ENCODE peak calls at places on chromosomes 11 and 22, in nine cellular contexts. A is activated gamma-delta T cell treated with Interleukin-2 at 50 U/mL for 16 hours; Y is stimulated activated CD4-positive, alpha-beta T cell treated with anti-CD3 and anti-CD28 coated beads, Interleukin-12 subunit alpha, Interleukin-12 subunit beta, amount 100 ng/mL, for 48 hours; E is T-helper 9 cell; J is GM13977; D is mucosa of gallbladder; P is T-cell; L is esophagus squamous epithelium; K is NCI-H774. M is an unnamed sample.
A peak's percentile ranks its signal among the peaks of the same experiment; 100 is the strongest.

GRCh38 chr11:63929616-63930015 is 9.2 kb upstream of the NAA40 start:
- DNase-seq in E (no peak), K (no peak), D (no peak), Y (no peak), J (no peak), P (no peak), A (no peak), L (no peak), M (no peak)

GRCh38 chr11:120137187-120137610 is 714 bp downstream of the TRIM29 start:
- DNase-seq in E (no peak), L (no peak), Y (no peak), P (no peak), J (no peak), A (no peak), K (no peak), D (no peak), M (no peak)

GRCh38 chr22:27152033-27152432 is 494.6 kb downstream of the MIAT start:
- DNase-seq in D (no peak), Y (no peak), K (no peak), P (no peak), J (no peak), E (no peak), L (no peak), A (no peak), M (no peak)

GRCh38 chr22:20777420-20778177 is 3.7 kb downstream of the SERPIND1 start:
- DNase-seq in J (no peak), D (peak; percentile 60), Y (no peak), E (no peak), A (no peak), L (no peak), P (no peak), K (no peak), M (no peak)

GRCh38 chr22:46714550-46714949 is 23.5 kb downstream of the CERK start:
- DNase-seq in K (no peak), J (no peak), E (no peak), D (no peak), L (no peak), Y (no peak), A (no peak), P (no peak), M (no peak)

GRCh38 chr11:5815534-5815933 is 6.8 kb downstream of the OR52N2 start:
- DNase-seq in E (no peak), Y (no peak), K (no peak), L (no peak), D (no peak), A (no peak), J (no peak), P (no peak), M (no peak)

GRCh38 chr11:87063982-87064381 is 26.2 kb downstream of the TMEM135 start:
- DNase-seq in D (no peak), E (no peak), P (no peak), J (no peak), A (no peak), Y (no peak), L (no peak), K (no peak), M (no peak)

GRCh38 chr11:18364495-18365047 is 29.8 kb upstream of the LDHA start:
- DNase-seq in K (no peak), J (no peak), Y (no peak), D (no peak), P (no peak), A (no peak), L (no peak), E (no peak), M (no peak)

GRCh38 chr11:129013737-129014475 is 71.2 kb upstream of the TP53AIP1 start:
- DNase-seq in Y (no peak), A (no peak), K (no peak), D (no peak), J (no peak), L (no peak), E (no peak), P (no peak), M (no peak)